ENCODE peak calls at places on chromosomes 5 and 9, in five cellular contexts. U is GM12878, E is A549, B is HepG2, R is K562. K is an unnamed sample.

GRCh38 chr5:143495124-143495523 is 91.6 kb upstream of the NR3C1 start:
- DNase-seq in R (no peak), E (peak), B (peak), U (no peak), K (no peak)

GRCh38 chr5:83149671-83150070 is 72.3 kb downstream of the XRCC4 start:
- DNase-seq in R (no peak), E (peak), U (no peak), B (no peak), K (no peak)

GRCh38 chr9:10127867-10128266 is 484.9 kb downstream of the PTPRD start:
- DNase-seq in U (no peak), E (no peak), R (no peak), B (no peak), K (no peak)

GRCh38 chr5:167064199-167064811 is 1227.1 kb upstream of the WWC1 start:
- DNase-seq in R (no peak), U (no peak), B (no peak), E (no peak), K (peak)

GRCh38 chr9:116576386-116576785 is 110.7 kb upstream of the TRIM32 start:
- DNase-seq in U (no peak), E (no peak), B (no peak), R (no peak), K (no peak)

GRCh38 chr5:106759581-106759980 is 911.2 kb downstream of the EFNA5 start:
- DNase-seq in R (no peak), B (no peak), E (no peak), U (no peak), K (no peak)

GRCh38 chr9:120571443-120572257 is 8.3 kb downstream of the CDK5RAP2 start:
- DNase-seq in U (no peak), E (no peak), B (peak), R (no peak), K (no peak)

GRCh38 chr9:101333490-101333889 is 51.3 kb downstream of the BAAT start:
- DNase-seq in U (no peak), R (no peak), B (no peak), E (no peak), K (no peak)

GRCh38 chr9:68629042-68629441 is 76.0 kb upstream of the PIP5K1B start:
- DNase-seq in U (no peak), R (peak), E (no peak), B (no peak), K (no peak)

GRCh38 chr5:153619706-153620105 is 129.2 kb downstream of the GRIA1 start:
- DNase-seq in U (no peak), B (no peak), E (no peak), R (no peak), K (no peak)

GRCh38 chr5:43020294-43020711 is 19.8 kb downstream of the ANXA2R start:
- DNase-seq in U (no peak), R (no peak), B (peak), E (no peak), K (peak)

GRCh38 chr9:21381752-21382339 is 3.4 kb downstream of the IFNA2 start:
- DNase-seq in B (peak), R (no peak), U (peak), E (no peak), K (peak)

GRCh38 chr9:72305102-72305546 is 59.9 kb downstream of the ZFAND5 start:
- DNase-seq in E (peak), U (no peak), B (peak), R (peak), K (peak)

GRCh38 chr5:90645024-90645610 is 86.5 kb downstream of the ADGRV1 start:
- DNase-seq in E (no peak), U (no peak), R (peak), B (peak), K (peak)

GRCh38 chr5:150001660-150002493 is 1.3 kb downstream of the HMGXB3 start:
- DNase-seq in E (peak), B (peak), U (peak), R (peak), K (peak)

GRCh38 chr5:107652839-107653607 is 17.7 kb downstream of the EFNA5 start:
- DNase-seq in R (no peak), B (no peak), U (no peak), E (no peak), K (peak)

GRCh38 chr9:695252-695651 is 146.2 kb upstream of the DMRT1 start:
- DNase-seq in E (no peak), U (no peak), R (no peak), B (no peak), K (no peak)

GRCh38 chr9:126463426-126463825 is 136.8 kb downstream of the MVB12B start:
- DNase-seq in B (no peak), E (no peak), R (no peak), U (no peak), K (no peak)

GRCh38 chr9:114559830-114560520 is 27.6 kb upstream of the ATP6V1G1 start:
- DNase-seq in B (peak), E (no peak), R (no peak), U (no peak), K (peak)

GRCh38 chr5:96852769-96853168 is 23.5 kb upstream of the ERAP2 start:
- DNase-seq in B (no peak), U (no peak), E (no peak), R (no peak), K (no peak)

GRCh38 chr5:169667896-169668674 is 31.0 kb downstream of the DOCK2 start:
- DNase-seq in E (peak), B (peak), U (no peak), R (peak), K (no peak)

GRCh38 chr5:156181656-156182055 is 145.3 kb upstream of the SGCD start:
- DNase-seq in E (peak), R (no peak), U (no peak), B (no peak), K (no peak)

GRCh38 chr9:115289757-115290208 is 171.8 kb upstream of the TNC start:
- DNase-seq in E (no peak), B (no peak), U (no peak), R (no peak), K (no peak)

GRCh38 chr5:91125916-91126315 is 257.2 kb downstream of the ARRDC3 start:
- DNase-seq in R (no peak), B (no peak), U (no peak), E (no peak), K (no peak)

GRCh38 chr5:132136906-132137305 is 63.3 kb downstream of the CSF2 start:
- DNase-seq in R (no peak), E (no peak), U (no peak), B (no peak), K (no peak)

GRCh38 chr5:115962565-115963402 is 509 bp downstream of the LVRN start:
- DNase-seq in B (no peak), R (no peak), E (no peak), U (no peak), K (peak)
- TF ChIP-seq JUNB in B (no peak), R (no peak), E (no peak), U (no peak), K (no peak)

GRCh38 chr5:141615991-141616715 is 2.6 kb downstream of the DIAPH1 start:
- DNase-seq in R (peak), B (no peak), U (no peak), E (no peak), K (no peak)

GRCh38 chr5:141609044-141609443 is 9.8 kb downstream of the DIAPH1 start:
- DNase-seq in U (no peak), B (no peak), R (no peak), E (no peak), K (no peak)

GRCh38 chr5:141617128-141617527 is 1.7 kb downstream of the DIAPH1 start:
- DNase-seq in U (no peak), E (no peak), B (no peak), R (peak), K (no peak)

GRCh38 chr5:141611289-141611688 is 7.5 kb downstream of the DIAPH1 start:
- DNase-seq in U (no peak), R (no peak), B (no peak), E (no peak), K (peak)

GRCh38 chr5:141613344-141613743 is 5.5 kb downstream of the DIAPH1 start:
- DNase-seq in U (no peak), B (no peak), R (no peak), E (no peak), K (no peak)
- TF ChIP-seq JUNB in U (no peak), B (no peak), R (no peak), E (no peak), K (no peak)

GRCh38 chr5:157859227-157859575 is 256 bp upstream of the CLINT1 start:
- DNase-seq in E (no peak), U (no peak), R (no peak), B (no peak), K (no peak)

GRCh38 chr5:157857821-157858526 is 971 bp downstream of the CLINT1 start:
- DNase-seq in U (no peak), B (no peak), E (no peak), R (peak), K (no peak)

GRCh38 chr5:157860898-157861894 is 2.3 kb upstream of the CLINT1 start:
- DNase-seq in E (no peak), R (no peak), B (peak), U (peak), K (no peak)

GRCh38 chr5:157858527-157859226 is at the start of gene CLINT1:
- DNase-seq in U (no peak), R (peak), B (peak), E (peak), K (peak)

GRCh38 chr5:157855404-157855994 is 3.4 kb downstream of the CLINT1 start:
- DNase-seq in U (no peak), E (peak), R (peak), B (peak), K (peak)
- TF ChIP-seq JUNB in U (no peak), E (no peak), R (no peak), B (no peak), K (no peak)

GRCh38 chr9:16033921-16034320 is 481.1 kb downstream of the CCDC171 start:
- DNase-seq in R (no peak), E (no peak), B (no peak), U (no peak), K (no peak)

GRCh38 chr9:16031486-16031885 is 478.6 kb downstream of the CCDC171 start:
- DNase-seq in U (no peak), R (no peak), E (no peak), B (no peak), K (peak)

GRCh38 chr9:16033253-16033652 is 480.4 kb downstream of the CCDC171 start:
- DNase-seq in B (no peak), E (no peak), U (no peak), R (peak), K (no peak)

GRCh38 chr9:16031971-16032370 is 479.1 kb downstream of the CCDC171 start:
- DNase-seq in E (no peak), B (no peak), U (no peak), R (no peak), K (no peak)

DNA sequence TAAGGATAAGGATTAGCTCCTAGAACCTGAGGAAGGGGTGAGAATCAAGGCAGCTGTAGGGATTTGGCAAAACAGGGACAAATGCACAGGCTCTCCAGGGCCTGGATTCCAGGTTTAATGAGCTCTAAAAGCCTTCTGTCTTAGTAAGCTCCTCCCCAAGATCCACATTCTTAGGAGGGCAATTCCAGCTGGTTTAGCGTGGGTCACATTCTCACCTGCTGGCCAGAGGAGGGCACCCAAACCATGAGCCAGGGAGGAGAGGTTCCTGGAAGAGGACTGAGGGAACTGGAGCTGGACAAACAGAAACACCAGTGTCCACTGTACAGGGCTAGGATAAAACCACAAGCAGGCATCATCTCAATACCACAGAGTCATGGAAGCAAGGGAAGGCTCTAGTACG is 480.0 kb downstream of the CCDC171 start:
- DNase-seq in B (no peak), R (no peak), U (no peak), E (no peak), K (peak)
- TF ChIP-seq JUNB in B (no peak), R (no peak), U (no peak), E (no peak), K (no peak)

GRCh38 chr5:74167206-74167929 is 473.2 kb downstream of the ENC1 start:
- DNase-seq in U (no peak), R (no peak), E (peak), B (no peak), K (no peak)
- TF ChIP-seq JUNB in U (no peak), R (no peak), E (peak), B (no peak), K (no peak)

GRCh38 chr9:16637938-16638337 is 232.5 kb downstream of the BNC2 start:
- DNase-seq in B (no peak), U (no peak), R (no peak), E (no peak), K (no peak)
- TF ChIP-seq JUNB in B (no peak), U (no peak), R (no peak), E (no peak), K (no peak)

GRCh38 chr5:122076669-122077450 is 1.2 kb downstream of the LOX start:
- DNase-seq in B (peak), E (peak), R (no peak), U (no peak), K (peak)
- TF ChIP-seq JUNB in B (no peak), E (no peak), R (no peak), U (no peak), K (no peak)

GRCh38 chr5:112649882-112650281 is 87.8 kb upstream of the APC start:
- DNase-seq in E (no peak), U (no peak), R (no peak), B (no peak), K (no peak)
- TF ChIP-seq JUNB in E (no peak), U (no peak), R (no peak), B (no peak), K (no peak)

GRCh38 chr5:173517648-173518047 is 98.8 kb downstream of the BOD1 start:
- DNase-seq in E (no peak), B (no peak), U (no peak), R (no peak), K (peak)
- TF ChIP-seq JUNB in E (no peak), B (no peak), U (no peak), R (no peak), K (no peak)

K was measured in GM23338.